ENCODE peak calls at places on chromosomes 16 and 17, in six cellular contexts. O is T follicular helper cell; L is CD4-positive, alpha-beta T cell; W is hypothalamus; R is central memory CD8-positive, alpha-beta T cell; K is retinal pigment epithelial cell. A is an unnamed sample.

GRCh38 chr17:61251939-61252865 is 147.4 kb upstream of the TBX2 start:
- DNase-seq in K (peak; percentile 96), O (no peak), W (peak; percentile 50), L (no peak), R (peak; percentile 10), A (peak; percentile 86)

GRCh38 chr16:78817442-78817829 is 718.0 kb downstream of the WWOX start:
- DNase-seq in W (no peak), O (no peak), L (no peak), R (no peak), K (no peak), A (no peak)

GRCh38 chr16:27600386-27600785 is 50.4 kb downstream of the KATNIP start:
- DNase-seq in O (no peak), L (no peak), W (no peak), K (no peak), R (no peak), A (no peak)

GRCh38 chr17:32551186-32551955 is 64.6 kb downstream of the CDK5R1 start:
- DNase-seq in O (no peak), W (no peak), L (no peak), R (no peak), K (peak; percentile 26), A (no peak)

GRCh38 chr17:44907696-44908470 is 7.4 kb downstream of the GFAP start:
- DNase-seq in L (no peak), K (no peak), W (no peak), R (no peak), O (no peak), A (no peak)

GRCh38 chr17:45784583-45785372 is 658 bp downstream of the CRHR1 start:
- DNase-seq in O (no peak), K (no peak), W (no peak), R (no peak), L (peak; percentile 34), A (peak; percentile 26)

GRCh38 chr16:76614255-76614654 is 337.1 kb downstream of the CNTNAP4 start:
- DNase-seq in W (peak; percentile 17), L (no peak), R (no peak), K (no peak), O (no peak), A (no peak)

GRCh38 chr17:74274060-74274702 is at the start of gene DNAI2:
- DNase-seq in O (no peak), R (no peak), K (no peak), W (peak; percentile 46), L (peak; percentile 29), A (no peak)

GRCh38 chr17:28412131-28412530 is 6.1 kb upstream of the SLC46A1 start:
- DNase-seq in W (no peak), K (no peak), L (no peak), R (no peak), O (no peak), A (no peak)

GRCh38 chr17:48711128-48711527 is 11.2 kb downstream of the PRAC1 start:
- DNase-seq in W (no peak), K (no peak), R (no peak), L (no peak), O (no peak), A (no peak)

GRCh38 chr17:34598161-34598776 is 18.9 kb downstream of the TMEM132E start:
- DNase-seq in W (peak; percentile 72), L (no peak), R (no peak), O (no peak), K (no peak), A (no peak)

GRCh38 chr16:8481810-8482209 is 108.5 kb downstream of the TMEM114 start:
- DNase-seq in K (no peak), R (no peak), L (no peak), O (no peak), W (no peak), A (no peak)

GRCh38 chr16:67396159-67396774 is 3.0 kb upstream of the TPPP3 start:
- DNase-seq in R (no peak), L (no peak), K (peak; percentile 49), O (no peak), W (peak; percentile 76), A (peak; percentile 81)

GRCh38 chr17:59746849-59747445 is 39.5 kb downstream of the VMP1 start:
- DNase-seq in L (no peak), W (no peak), K (no peak), R (no peak), O (no peak), A (no peak)

GRCh38 chr16:2154533-2155090 is 970 bp upstream of the TRAF7 start:
- DNase-seq in R (no peak), L (no peak), W (no peak), O (no peak), K (no peak), A (no peak)

GRCh38 chr16:13833510-13833909 is 86.4 kb upstream of the ERCC4 start:
- DNase-seq in O (no peak), W (no peak), K (no peak), R (no peak), L (no peak), A (no peak)

GRCh38 chr16:46573008-46573833 is 48.0 kb downstream of the SHCBP1 start:
- DNase-seq in L (no peak), O (no peak), W (no peak), R (no peak), K (no peak), A (no peak)

GRCh38 chr16:8661703-8662102 is 12.7 kb upstream of the ABAT start:
- DNase-seq in R (no peak), O (no peak), W (no peak), L (no peak), K (no peak), A (no peak)

GRCh38 chr17:82933911-82934310 is 94.1 kb upstream of the ZNF750 start:
- DNase-seq in R (no peak), K (no peak), O (no peak), W (no peak), L (no peak), A (peak; percentile 4)

GRCh38 chr17:32349503-32349853 is 479 bp upstream of the ZNF207 start:
- DNase-seq in R (no peak), L (peak; percentile 10), W (peak; percentile 35), K (no peak), O (no peak), A (no peak)

A was measured in psoas muscle.